ENCODE peak calls at places on chromosome 15, in six cellular contexts. V is fibroblast of pulmonary artery, O is pancreas, M is GM12865, F is A549, H is AG04450. Q is an unnamed sample.

GRCh38 chr15:63094495-63094931 is 27.1 kb upstream of the LACTB start:
- DNase-seq in H (peak), F (no peak), O (no peak), V (peak), M (no peak), Q (peak)

GRCh38 chr15:70793694-70794093 is 30.3 kb upstream of the UACA start:
- DNase-seq in F (no peak), H (no peak), M (no peak), O (no peak), V (no peak), Q (no peak)

GRCh38 chr15:42153874-42154575 is 2.4 kb downstream of the PLA2G4F start:
- DNase-seq in O (no peak), F (no peak), H (no peak), V (no peak), M (no peak), Q (no peak)

GRCh38 chr15:89177633-89178306 is 43.6 kb downstream of the RLBP1 start:
- DNase-seq in F (peak), M (peak), V (peak), O (peak), H (peak), Q (peak)

GRCh38 chr15:31448635-31448979 is 122.0 kb downstream of the KLF13 start:
- DNase-seq in O (no peak), V (no peak), M (no peak), F (no peak), H (no peak), Q (no peak)

GRCh38 chr15:71103102-71103676 is 12.1 kb upstream of the THSD4 start:
- DNase-seq in M (peak), O (no peak), F (no peak), V (peak), H (no peak), Q (no peak)

GRCh38 chr15:63763476-63764123 is 70.1 kb downstream of the HERC1 start:
- DNase-seq in H (no peak), V (peak), O (no peak), M (peak), F (no peak), Q (no peak)

GRCh38 chr15:88348579-88349255 is 92.2 kb upstream of the NTRK3 start:
- DNase-seq in V (no peak), M (no peak), F (no peak), H (no peak), O (no peak), Q (no peak)

GRCh38 chr15:75030023-75030413 is 6.6 kb downstream of the PPCDC start:
- DNase-seq in F (no peak), V (peak), H (no peak), M (no peak), O (no peak), Q (no peak)

GRCh38 chr15:73994912-73995622 is 551 bp downstream of the PML start:
- DNase-seq in H (no peak), V (no peak), O (no peak), M (no peak), F (no peak), Q (no peak)

GRCh38 chr15:39887832-39888231 is 32.2 kb downstream of the GPR176 start:
- DNase-seq in M (peak), H (no peak), V (peak), F (peak), O (peak), Q (no peak)

GRCh38 chr15:54026891-54027290 is 48.6 kb downstream of the UNC13C start:
- DNase-seq in H (no peak), O (no peak), V (no peak), F (no peak), M (no peak), Q (no peak)

GRCh38 chr15:87527416-87527815 is 729.1 kb downstream of the NTRK3 start:
- DNase-seq in H (no peak), F (no peak), M (no peak), V (no peak), O (peak), Q (no peak)

GRCh38 chr15:81111510-81112375 is 22.3 kb upstream of the CFAP161 start:
- DNase-seq in O (no peak), V (no peak), M (peak), F (no peak), H (no peak), Q (no peak)

GRCh38 chr15:61483599-61483998 is 254.5 kb upstream of the RORA start:
- DNase-seq in F (no peak), O (no peak), H (no peak), V (no peak), M (no peak), Q (no peak)

GRCh38 chr15:35013370-35013769 is 25.3 kb upstream of the ZNF770 start:
- DNase-seq in V (peak), F (no peak), H (no peak), O (no peak), M (no peak), Q (no peak)

DNA sequence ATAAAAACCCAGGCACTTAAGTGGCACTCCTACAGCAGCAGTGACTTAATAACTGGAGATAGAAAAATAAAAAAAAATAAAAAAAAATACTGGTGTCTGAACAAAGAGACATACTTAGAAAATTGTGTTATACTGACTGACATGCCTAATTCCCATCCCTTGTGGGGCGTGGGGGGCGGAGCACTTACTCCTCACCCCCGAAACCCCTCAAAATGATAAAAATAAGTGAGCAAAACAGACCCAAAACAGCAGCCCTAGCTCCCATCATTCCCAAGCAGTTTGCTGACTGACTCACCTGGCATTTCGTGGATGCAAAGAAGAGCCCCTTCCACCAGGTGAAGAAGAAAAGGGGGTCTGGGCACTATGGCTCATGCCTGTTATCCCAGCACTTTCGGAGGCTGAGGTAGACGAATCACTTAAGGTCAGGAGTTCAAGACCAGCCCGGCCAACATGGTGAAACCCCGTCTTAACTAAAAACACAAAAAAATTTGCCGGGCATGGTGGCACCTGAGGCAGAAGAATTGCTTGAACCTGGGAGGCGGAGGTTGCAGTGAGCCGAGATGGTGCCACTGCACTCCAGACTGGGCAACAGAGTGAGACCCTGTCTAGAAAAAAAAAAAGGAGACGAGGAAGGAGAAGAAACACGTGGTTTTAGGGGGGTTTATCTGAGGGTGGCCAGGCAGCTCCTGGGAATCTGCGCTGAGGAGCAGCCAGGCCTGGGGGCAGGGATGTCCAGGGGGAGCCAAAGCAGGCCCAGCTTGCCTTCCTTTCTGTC is 50.8 kb upstream of the BLM start:
- DNase-seq in F (peak), O (no peak), H (no peak), M (no peak), V (no peak), Q (no peak)
- H3K4me3 ChIP-seq in F (peak), O (peak), H (no peak), M (peak), V (peak), Q (no peak)

GRCh38 chr15:66941791-66942190 is 123.6 kb upstream of the SMAD3 start:
- DNase-seq in F (no peak), O (no peak), V (no peak), H (no peak), M (no peak), Q (no peak)

GRCh38 chr15:66944121-66944520 is 121.3 kb upstream of the SMAD3 start:
- DNase-seq in V (no peak), O (no peak), H (no peak), M (no peak), F (no peak), Q (no peak)

GRCh38 chr15:66942649-66943390 is 122.6 kb upstream of the SMAD3 start:
- DNase-seq in F (no peak), V (no peak), H (no peak), M (no peak), O (no peak), Q (no peak)

GRCh38 chr15:66945286-66945685 is 120.1 kb upstream of the SMAD3 start:
- DNase-seq in M (no peak), V (no peak), O (no peak), H (no peak), F (no peak), Q (no peak)

DNA sequence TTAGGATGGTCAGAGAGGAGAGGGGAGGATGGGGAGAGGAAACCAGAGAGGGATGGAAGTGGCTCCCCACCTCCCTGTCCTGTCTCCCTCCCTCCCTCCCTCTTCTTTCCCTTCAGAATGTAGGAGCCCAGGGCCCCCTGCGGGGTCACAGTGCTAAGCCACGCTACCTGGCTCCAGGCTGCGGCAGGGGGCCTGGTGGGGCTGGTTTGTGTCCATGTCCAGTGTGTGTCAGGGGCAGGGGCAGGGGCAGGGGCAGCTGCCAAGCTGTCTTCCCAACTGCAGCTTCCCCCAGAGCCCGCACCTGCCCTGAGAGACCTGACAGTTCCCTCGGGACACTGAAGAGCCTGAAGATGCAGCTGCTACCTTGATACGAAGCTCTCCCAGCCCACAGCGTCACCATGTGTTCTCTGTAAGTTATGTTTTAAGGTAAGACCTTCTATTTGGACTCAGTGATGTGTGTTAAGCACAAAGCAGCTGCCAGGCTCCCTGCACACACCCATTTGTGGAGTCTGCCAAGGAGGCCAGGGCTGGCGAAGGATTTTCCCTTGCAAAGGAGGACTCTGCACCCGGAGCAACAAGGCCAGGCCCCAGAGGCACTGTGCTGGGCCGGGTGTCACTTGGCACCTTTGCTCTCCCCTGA is 121.8 kb upstream of the SMAD3 start:
- DNase-seq in H (no peak), M (peak), V (no peak), O (no peak), F (no peak), Q (no peak)
- TF ChIP-seq CTCF in H (no peak), M (peak), V (no peak), O (no peak), F (peak), Q (no peak)

GRCh38 chr15:77657629-77658238 is 25.0 kb upstream of the LINGO1 start:
- DNase-seq in H (no peak), O (no peak), V (no peak), F (no peak), M (no peak), Q (no peak)

GRCh38 chr15:77656294-77656693 is 23.6 kb upstream of the LINGO1 start:
- DNase-seq in O (no peak), M (no peak), V (no peak), H (no peak), F (no peak), Q (no peak)

GRCh38 chr15:77654975-77655374 is 22.3 kb upstream of the LINGO1 start:
- DNase-seq in H (no peak), F (peak), V (no peak), M (no peak), O (no peak), Q (no peak)

GRCh38 chr15:77650285-77650684 is 17.6 kb upstream of the LINGO1 start:
- DNase-seq in F (peak), H (no peak), O (no peak), V (peak), M (no peak), Q (no peak)

GRCh38 chr15:77653832-77654480 is 21.2 kb upstream of the LINGO1 start:
- DNase-seq in V (no peak), H (no peak), F (no peak), M (no peak), O (no peak), Q (no peak)
- H3K4me3 ChIP-seq in V (no peak), H (no peak), F (no peak), M (no peak), O (no peak), Q (no peak)

GRCh38 chr15:33201376-33202189 is 7.1 kb upstream of the FMN1 start:
- DNase-seq in M (peak), F (peak), V (no peak), O (peak), H (no peak), Q (no peak)
- TF ChIP-seq CTCF in M (no peak), F (peak), V (peak), O (no peak), H (peak), Q (no peak)

DNA sequence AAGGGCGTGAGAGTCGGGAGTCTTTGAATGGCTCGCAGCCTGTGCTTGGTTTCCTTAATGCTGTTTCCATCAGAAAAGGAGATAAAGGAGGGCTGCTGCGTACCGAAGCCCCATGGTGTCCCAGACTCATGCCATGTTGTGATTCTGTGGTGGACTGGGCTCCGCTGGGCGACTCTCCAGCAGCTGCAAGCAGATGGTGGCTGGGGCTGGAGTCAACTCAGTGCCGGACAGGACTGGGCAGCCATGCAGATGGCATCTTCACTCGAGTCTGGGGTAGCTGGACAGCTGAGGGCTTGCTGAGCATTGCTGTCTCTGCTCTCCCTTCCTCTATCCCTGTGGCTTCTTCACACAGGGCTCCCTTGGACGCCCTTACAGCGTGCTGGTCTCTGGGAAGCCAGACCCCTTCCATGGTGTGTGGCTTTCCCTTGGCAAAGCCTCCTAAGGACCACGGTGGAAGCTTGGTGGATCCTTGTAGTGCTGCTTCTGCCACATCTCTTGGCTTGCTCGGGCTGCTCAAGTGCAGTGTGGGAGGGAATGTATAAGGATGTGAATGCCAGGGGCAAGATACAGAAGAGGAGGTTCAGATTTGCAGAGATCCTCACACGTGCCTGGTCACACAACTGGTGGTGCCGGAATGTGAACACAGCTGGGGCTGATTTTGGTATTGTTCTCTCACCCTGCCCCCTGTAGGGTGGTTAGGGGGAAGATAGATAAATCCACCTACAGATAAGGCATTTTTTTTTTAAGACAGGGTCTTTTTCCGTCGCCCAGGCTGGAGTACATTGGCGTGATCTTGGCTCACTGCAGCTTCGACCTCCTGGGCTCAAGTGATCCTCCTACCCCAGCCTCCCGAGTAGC is 9.0 kb downstream of the NIPA1 start:
- DNase-seq in V (no peak), M (no peak), H (no peak), F (no peak), O (no peak), Q (no peak)
- H3K4me3 ChIP-seq in V (no peak), M (no peak), H (no peak), F (no peak), O (no peak), Q (no peak)

DNA sequence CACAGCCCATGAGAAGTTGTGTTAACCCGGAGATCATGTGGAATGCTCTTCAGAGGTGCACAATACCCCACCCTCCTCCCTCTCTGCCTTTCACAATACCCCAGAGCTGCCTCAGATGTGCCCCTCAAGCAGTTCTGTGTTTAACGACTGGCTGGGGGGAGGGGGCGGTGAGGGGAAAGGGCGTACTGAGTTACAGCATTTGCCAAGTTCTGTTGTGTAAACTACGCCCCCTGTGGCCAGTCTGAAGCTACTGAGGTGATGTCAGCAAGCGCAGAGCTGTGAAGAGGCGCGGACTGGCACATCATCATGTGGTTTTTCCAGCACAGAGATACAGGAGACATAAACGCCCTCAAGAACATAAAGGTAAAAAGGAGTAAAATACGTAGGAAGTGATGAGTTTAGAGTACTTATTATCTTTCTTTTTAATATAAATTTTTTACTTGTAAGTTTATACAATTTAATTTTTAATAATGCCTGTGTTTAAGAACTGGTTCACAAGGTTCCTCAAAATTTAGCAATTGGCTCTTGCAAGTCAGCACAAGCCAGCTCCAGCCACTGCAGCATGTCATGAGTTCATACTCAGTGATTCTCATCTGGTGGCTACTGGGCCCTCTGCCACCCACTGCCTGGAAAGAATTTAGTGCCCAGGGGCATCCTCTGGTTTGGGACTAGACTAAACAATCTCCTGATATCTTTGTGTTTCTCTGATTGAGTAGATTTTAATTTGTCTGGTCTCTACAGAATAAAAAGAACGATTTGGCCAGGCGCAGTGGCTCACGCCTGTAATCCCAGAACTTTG is 1.7 kb downstream of the EPB42 start:
- DNase-seq in F (no peak), M (peak), O (no peak), V (peak), H (no peak), Q (no peak)
- TF ChIP-seq CTCF in F (no peak), M (peak), O (no peak), V (peak), H (peak), Q (peak)

GRCh38 chr15:66588971-66589370 is 23.2 kb upstream of the LCTL start:
- DNase-seq in H (no peak), O (no peak), V (no peak), F (no peak), M (no peak), Q (no peak)
- H3K4me3 ChIP-seq in H (no peak), O (no peak), V (no peak), F (no peak), M (no peak), Q (no peak)

DNA sequence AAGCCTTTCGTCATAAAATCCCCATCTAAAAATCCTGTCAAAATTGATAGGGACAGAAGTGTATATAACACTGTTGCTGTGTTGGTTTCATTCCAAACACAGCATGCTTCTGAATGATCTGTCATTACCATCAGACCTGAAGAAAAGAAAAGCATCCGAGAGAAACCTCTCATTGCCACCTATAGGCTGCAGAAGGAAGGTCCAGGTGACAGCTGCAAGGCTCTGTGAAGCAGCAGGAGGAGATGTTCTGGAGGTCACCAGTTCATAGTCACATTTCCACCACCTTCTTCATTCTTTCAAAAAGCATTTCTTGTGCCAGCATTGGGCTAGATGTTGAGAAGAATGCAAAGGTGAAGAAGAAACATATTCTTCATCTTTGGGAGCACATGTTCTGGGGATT is 503.7 kb upstream of the NR2F2 start:
- DNase-seq in V (no peak), M (peak), H (no peak), O (no peak), F (no peak), Q (no peak)
- TF ChIP-seq CTCF in V (peak), M (peak), H (peak), O (no peak), F (no peak), Q (no peak)

GRCh38 chr15:65386376-65386775 is 8.6 kb upstream of the IGDCC3 start:
- DNase-seq in F (no peak), O (no peak), H (no peak), V (no peak), M (no peak), Q (no peak)

GRCh38 chr15:65384505-65384894 is 6.7 kb upstream of the IGDCC3 start:
- DNase-seq in F (no peak), V (no peak), O (no peak), H (no peak), M (no peak), Q (no peak)

GRCh38 chr15:65384895-65385867 is 7.4 kb upstream of the IGDCC3 start:
- DNase-seq in V (peak), F (peak), O (peak), H (peak), M (peak), Q (peak)

GRCh38 chr15:65386886-65387285 is 9.1 kb upstream of the IGDCC3 start:
- DNase-seq in V (no peak), M (no peak), F (no peak), O (no peak), H (no peak), Q (no peak)

GRCh38 chr15:65385868-65386253 is 8.1 kb upstream of the IGDCC3 start:
- DNase-seq in F (no peak), O (no peak), V (peak), M (no peak), H (no peak), Q (no peak)
- H3K4me3 ChIP-seq in F (no peak), O (no peak), V (no peak), M (no peak), H (no peak), Q (no peak)